ENCODE peak calls at places on chromosomes 6 and 20, in seven cellular contexts. J, X, N, L, C, S and M are unnamed samples.

GRCh38 chr6:152380993-152381898 is 255.9 kb downstream of the SYNE1 start:
- DNase-seq in S (no peak), J (peak; percentile 98), N (peak; percentile 75), C (no peak), L (peak; percentile 95), X (peak; percentile 70), M (no peak)

GRCh38 chr6:169669889-169670288 is 31.9 kb downstream of the WDR27 start:
- DNase-seq in J (peak; percentile 16), S (no peak), L (peak; percentile 98), N (no peak), X (no peak), C (no peak), M (no peak)

GRCh38 chr20:58626076-58626475 is 25.0 kb upstream of the STX16 start:
- DNase-seq in C (no peak), S (no peak), L (no peak), J (peak; percentile 32), N (no peak), X (no peak), M (no peak)

GRCh38 chr6:143544019-143544681 is 32.6 kb upstream of the FUCA2 start:
- DNase-seq in J (no peak), N (no peak), L (no peak), S (no peak), X (no peak), C (no peak), M (no peak)

GRCh38 chr6:110813813-110814487 is 1.3 kb downstream of the CDK19 start:
- DNase-seq in J (no peak), C (no peak), N (no peak), S (no peak), L (no peak), X (no peak), M (no peak)

GRCh38 chr6:53250761-53251672 is 97.7 kb downstream of the ELOVL5 start:
- DNase-seq in N (no peak), J (peak; percentile 69), X (no peak), C (no peak), S (no peak), L (no peak), M (no peak)

GRCh38 chr6:43060034-43060754 is 763 bp downstream of the KLC4 start:
- DNase-seq in J (peak; percentile 42), S (no peak), X (no peak), L (no peak), N (no peak), C (no peak), M (no peak)

GRCh38 chr6:104505838-104506237 is 353.9 kb downstream of the HACE1 start:
- DNase-seq in X (no peak), L (no peak), N (no peak), C (no peak), J (no peak), S (no peak), M (no peak)

GRCh38 chr6:50899306-50899840 is 80.7 kb downstream of the TFAP2B start:
- DNase-seq in J (no peak), S (no peak), L (no peak), X (no peak), N (no peak), C (no peak), M (no peak)

GRCh38 chr20:8389381-8390368 is 257.6 kb downstream of the PLCB1 start:
- DNase-seq in N (no peak), S (no peak), X (no peak), L (peak; percentile 61), C (no peak), J (peak; percentile 67), M (peak; percentile 23)

GRCh38 chr6:27720607-27721580 is 191.3 kb downstream of the OR2B2 start:
- DNase-seq in C (no peak), L (peak; percentile 29), X (no peak), J (peak; percentile 16), N (no peak), S (no peak), M (no peak)

GRCh38 chr6:14224359-14225103 is 107.0 kb downstream of the CD83 start:
- DNase-seq in C (no peak), J (no peak), L (no peak), X (no peak), S (no peak), N (no peak), M (no peak)

GRCh38 chr20:54820392-54820791 is 345.0 kb downstream of the DOK5 start:
- DNase-seq in L (no peak), S (no peak), C (no peak), N (no peak), X (no peak), J (no peak), M (no peak)

GRCh38 chr6:134802426-134803058 is 147.4 kb downstream of the ALDH8A1 start:
- DNase-seq in S (no peak), L (no peak), J (no peak), X (no peak), C (no peak), N (no peak), M (no peak)

GRCh38 chr20:2946988-2947961 is 74.0 kb downstream of the PTPRA start:
- DNase-seq in J (no peak), N (no peak), S (no peak), X (no peak), L (no peak), C (no peak), M (no peak)

GRCh38 chr6:93341900-93342613 is 77.3 kb downstream of the EPHA7 start:
- DNase-seq in X (no peak), S (no peak), J (no peak), C (no peak), N (no peak), L (no peak), M (no peak)

GRCh38 chr6:21610376-21610775 is 16.8 kb downstream of the SOX4 start:
- DNase-seq in N (no peak), C (no peak), S (no peak), J (no peak), L (no peak), X (no peak), M (no peak)

GRCh38 chr6:13924949-13925881 is at the start of gene RNF182:
- DNase-seq in C (no peak), N (no peak), X (no peak), L (peak; percentile 18), S (no peak), J (peak; percentile 16), M (no peak)

DNA sequence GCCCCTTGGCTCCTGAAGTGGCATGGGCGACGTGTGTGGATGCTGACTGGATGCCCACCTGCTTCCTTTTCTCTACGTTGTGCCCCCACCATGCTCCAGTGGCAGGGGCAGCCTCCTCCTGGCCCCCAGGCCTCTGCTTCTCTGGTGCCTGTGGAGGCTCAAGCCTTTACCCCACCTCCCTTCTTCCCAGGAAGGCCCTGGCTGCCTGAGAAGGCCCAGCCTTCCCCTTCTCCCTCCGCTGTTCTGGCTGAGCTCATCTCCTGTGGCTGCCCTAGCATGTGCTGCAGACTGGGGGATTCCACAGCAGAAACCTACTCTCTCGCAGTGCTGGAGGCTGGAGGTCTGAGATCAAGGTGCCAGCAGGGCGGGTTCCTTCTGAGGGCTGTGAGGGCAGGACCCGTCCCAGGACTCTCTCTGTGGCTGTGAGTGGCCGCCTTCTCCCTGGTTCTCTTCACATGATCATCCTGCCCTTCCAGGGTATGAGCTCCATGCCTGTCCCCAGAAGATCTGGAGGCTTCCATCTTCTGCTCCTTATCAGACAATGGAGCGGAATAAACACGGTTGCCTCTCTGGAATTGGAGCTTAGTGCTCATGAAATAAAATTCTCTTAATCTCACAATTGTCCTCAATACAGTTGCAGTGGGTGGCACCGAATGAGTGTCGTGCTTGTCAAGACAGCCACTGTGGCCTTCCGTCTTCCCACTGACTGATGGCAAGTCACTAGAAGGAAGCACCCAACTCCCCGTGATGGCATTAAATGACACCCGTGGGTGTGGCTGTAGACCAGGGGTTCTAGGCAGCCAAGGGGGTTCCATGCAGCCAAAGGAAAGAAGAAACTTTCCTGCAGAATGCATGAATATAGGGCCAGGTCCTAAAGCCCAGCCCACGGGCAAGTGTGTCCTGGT is 25.1 kb downstream of the PHACTR3 start:
- DNase-seq in S (no peak), J (no peak), C (no peak), X (no peak), N (no peak), L (no peak), M (no peak)
- H3K9me3 ChIP-seq in S (no peaks in the 10 kb centered on the region), J (no peaks in the 10 kb centered on the region), C (no peaks in the 10 kb centered on the region), X (no peaks in the 10 kb centered on the region), N (no peaks in the 10 kb centered on the region), L (no peaks in the 10 kb centered on the region), M (no peaks in the 10 kb centered on the region)

GRCh38 chr20:12998046-12998445 is 10.7 kb upstream of the SPTLC3 start:
- DNase-seq in J (no peak), X (no peak), L (no peak), N (no peak), C (no peak), S (no peak), M (no peak)
- H3K4me3 ChIP-seq in J (no peak overlapping the region), X (no peak overlapping the region), L (no peak overlapping the region), N (no peak overlapping the region), C (no peak overlapping the region), S (no peak overlapping the region), M (no peak overlapping the region)

DNA sequence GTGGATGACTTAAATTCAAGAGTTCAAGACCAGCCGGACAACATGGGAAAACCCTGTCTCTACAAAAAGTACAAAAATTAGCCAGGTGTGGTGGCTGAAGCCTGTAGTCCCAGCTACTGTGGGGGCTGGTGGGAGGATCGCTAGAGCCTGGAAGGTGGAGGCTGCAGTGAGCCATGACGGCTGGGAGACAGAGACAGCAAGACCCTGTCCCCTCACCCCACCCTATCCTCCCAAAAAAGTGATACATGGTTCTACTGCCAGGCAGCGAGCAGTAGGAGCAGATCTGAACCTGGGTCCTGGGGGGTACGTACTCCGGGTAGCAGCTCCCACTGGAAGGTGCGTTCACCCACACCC is 2.2 kb downstream of the PSMA7 start:
- DNase-seq in J (no peak), S (no peak), X (no peak), L (no peak), N (no peak), C (no peak), M (no peak)
- H3K9me3 ChIP-seq in J (no peaks in the 10 kb centered on the region), S (no peaks in the 10 kb centered on the region), X (no peaks in the 10 kb centered on the region), L (no peaks in the 10 kb centered on the region), N (no peaks in the 10 kb centered on the region), C (no peaks in the 10 kb centered on the region), M (no peaks in the 10 kb centered on the region)

GRCh38 chr6:95365454-95365853 is 211.9 kb upstream of the MANEA start:
- DNase-seq in S (no peak), J (no peak), C (no peak), X (no peak), L (no peak), N (no peak), M (no peak)
- H3K4me3 ChIP-seq in S (no peak overlapping the region), J (no peak overlapping the region), C (no peak overlapping the region), X (no peak overlapping the region), L (no peak overlapping the region), N (no peak overlapping the region), M (no peak overlapping the region)